ENCODE peak calls at places on chromosomes 2 and 18, in nine cellular contexts. W is GM23338; C is left ventricle myocardium superior; F is frontal cortex; U is effector CD4-positive, alpha-beta T cell; V is endothelial cell; H is body of pancreas; G is erythroblast; M is tibial nerve. E is an unnamed sample.

GRCh38 chr2:68040078-68040477 is 22.7 kb downstream of the C1D start:
- DNase-seq in W (no peak), C (no peak), F (no peak), U (no peak), V (no peak), H (no peak), G (no peak), M (no peak), E (no peak)

GRCh38 chr18:13545955-13546354 is 180.4 kb downstream of the FAM210A start:
- DNase-seq in W (no peak), C (no peak), F (no peak), U (no peak), V (no peak), H (no peak), G (no peak), M (no peak), E (no peak)

GRCh38 chr2:109447251-109447661 is 166.5 kb downstream of the SEPTIN10 start:
- DNase-seq in W (no peak), C (no peak), F (no peak), U (no peak), V (no peak), H (no peak), G (no peak), M (no peak), E (no peak)

GRCh38 chr2:75528221-75528977 is 32.3 kb downstream of the EVA1A start:
- DNase-seq in W (peak), C (no peak), F (no peak), U (no peak), V (no peak), H (no peak), G (no peak), M (no peak), E (no peak)

GRCh38 chr2:239296020-239296932 is 104.5 kb downstream of the HDAC4 start:
- DNase-seq in W (no peak), C (no peak), F (no peak), U (no peak), V (no peak), H (no peak), G (no peak), M (peak), E (no peak)

GRCh38 chr2:9251154-9252001 is 44.8 kb downstream of the ASAP2 start:
- DNase-seq in W (no peak), C (no peak), F (no peak), U (no peak), V (no peak), H (no peak), G (no peak), M (no peak), E (no peak)

GRCh38 chr2:240856151-240856980 is 12.3 kb upstream of the AGXT start:
- DNase-seq in W (peak), C (no peak), F (no peak), U (no peak), V (no peak), H (no peak), G (no peak), M (no peak), E (no peak)

GRCh38 chr2:37653805-37654378 is 17.6 kb downstream of the CDC42EP3 start:
- DNase-seq in W (no peak), C (peak), F (no peak), U (no peak), V (peak), H (peak), G (no peak), M (no peak), E (no peak)

GRCh38 chr2:70087703-70088507 is 628 bp downstream of the PCBP1 start:
- DNase-seq in W (peak), C (peak), F (peak), U (no peak), V (peak), H (peak), G (peak), M (no peak), E (no peak)

GRCh38 chr2:34838408-34838807 is 1239.3 kb upstream of the FAM98A start:
- DNase-seq in W (no peak), C (no peak), F (no peak), U (no peak), V (no peak), H (no peak), G (no peak), M (no peak), E (no peak)

GRCh38 chr2:25672500-25673169 is 742 bp downstream of the DTNB start:
- DNase-seq in W (peak), C (peak), F (no peak), U (peak), V (peak), H (peak), G (peak), M (no peak), E (peak)

GRCh38 chr18:63528863-63529492 is 13.2 kb upstream of the SERPINB12 start:
- DNase-seq in W (no peak), C (no peak), F (no peak), U (no peak), V (no peak), H (peak), G (no peak), M (no peak), E (no peak)

GRCh38 chr18:41771971-41772370 is 183.1 kb upstream of the PIK3C3 start:
- DNase-seq in W (no peak), C (no peak), F (no peak), U (no peak), V (no peak), H (no peak), G (no peak), M (no peak), E (no peak)

GRCh38 chr2:220006152-220006551 is 378.7 kb downstream of the SLC4A3 start:
- DNase-seq in W (no peak), C (no peak), F (no peak), U (no peak), V (no peak), H (peak), G (no peak), M (no peak), E (no peak)

GRCh38 chr2:74982581-74982980 is 24.1 kb downstream of the POLE4 start:
- DNase-seq in W (no peak), C (no peak), F (peak), U (no peak), V (no peak), H (no peak), G (peak), M (no peak), E (no peak)

GRCh38 chr2:3585239-3586109 is 9.4 kb upstream of the COLEC11 start:
- DNase-seq in W (no peak), C (peak), F (peak), U (no peak), V (no peak), H (peak), G (peak), M (peak), E (no peak)

GRCh38 chr2:27442282-27442980 is at the start of gene KRTCAP3:
- DNase-seq in W (peak), C (peak), F (no peak), U (peak), V (peak), H (peak), G (peak), M (no peak), E (peak)

GRCh38 chr2:235366390-235366789 is 127.5 kb upstream of the AGAP1 start:
- DNase-seq in W (no peak), C (no peak), F (no peak), U (no peak), V (no peak), H (no peak), G (no peak), M (no peak), E (no peak)

GRCh38 chr2:240234503-240234951 is 94.1 kb upstream of the OTOS start:
- DNase-seq in W (no peak), C (peak), F (no peak), U (no peak), V (no peak), H (no peak), G (no peak), M (no peak), E (no peak)

GRCh38 chr2:46098606-46099005 is 198.6 kb upstream of the EPAS1 start:
- DNase-seq in W (no peak), C (no peak), F (no peak), U (no peak), V (no peak), H (no peak), G (no peak), M (no peak), E (no peak)

GRCh38 chr18:457533-457932 is 43.0 kb downstream of the COLEC12 start:
- DNase-seq in W (no peak), C (no peak), F (no peak), U (no peak), V (no peak), H (no peak), G (no peak), M (no peak), E (no peak)

GRCh38 chr2:114222331-114222730 is 220.1 kb upstream of the DPP10 start:
- DNase-seq in W (no peak), C (no peak), F (no peak), U (no peak), V (no peak), H (no peak), G (no peak), M (no peak), E (no peak)

GRCh38 chr18:63603772-63604171 is 16.6 kb downstream of the SERPINB13 start:
- DNase-seq in W (no peak), C (no peak), F (no peak), U (no peak), V (no peak), H (no peak), G (no peak), M (no peak), E (no peak)

GRCh38 chr2:854460-854859 is 96.2 kb upstream of the SNTG2 start:
- DNase-seq in W (peak), C (peak), F (no peak), U (peak), V (peak), H (peak), G (peak), M (no peak), E (no peak)

GRCh38 chr2:86290596-86291327 is 46.7 kb downstream of the REEP1 start:
- DNase-seq in W (no peak), C (no peak), F (no peak), U (no peak), V (no peak), H (no peak), G (no peak), M (no peak), E (no peak)

GRCh38 chr2:142893241-142893640 is 15.8 kb downstream of the KYNU start:
- DNase-seq in W (no peak), C (no peak), F (no peak), U (no peak), V (no peak), H (no peak), G (no peak), M (no peak), E (no peak)

GRCh38 chr2:6089474-6089873 is 397.3 kb downstream of the SOX11 start:
- DNase-seq in W (no peak), C (no peak), F (no peak), U (no peak), V (no peak), H (no peak), G (no peak), M (no peak), E (no peak)

GRCh38 chr2:202178342-202178958 is 59.9 kb downstream of the SUMO1 start:
- DNase-seq in W (peak), C (no peak), F (peak), U (peak), V (peak), H (peak), G (peak), M (peak), E (peak)

GRCh38 chr2:43942001-43942400 is 53.8 kb downstream of the LRPPRC start:
- DNase-seq in W (peak), C (no peak), F (no peak), U (no peak), V (no peak), H (no peak), G (no peak), M (no peak), E (no peak)

GRCh38 chr2:121075006-121075545 is 209.9 kb downstream of the TFCP2L1 start:
- DNase-seq in W (peak), C (no peak), F (peak), U (no peak), V (no peak), H (peak), G (peak), M (no peak), E (no peak)

GRCh38 chr2:20196053-20196880 is 28.7 kb downstream of the SDC1 start:
- DNase-seq in W (no peak), C (no peak), F (no peak), U (no peak), V (no peak), H (peak), G (no peak), M (no peak), E (no peak)

GRCh38 chr18:47832348-47832747 is 98.1 kb downstream of the SMAD2 start:
- DNase-seq in W (no peak), C (no peak), F (no peak), U (no peak), V (no peak), H (no peak), G (no peak), M (no peak), E (no peak)

GRCh38 chr2:223052710-223053261 is 796 bp downstream of the KCNE4 start:
- DNase-seq in W (no peak), C (peak), F (no peak), U (no peak), V (no peak), H (no peak), G (no peak), M (no peak), E (no peak)

GRCh38 chr2:240831594-240832204 is 11.7 kb upstream of the KIF1A start:
- DNase-seq in W (peak), C (no peak), F (no peak), U (no peak), V (no peak), H (no peak), G (no peak), M (no peak), E (no peak)

GRCh38 chr18:8771930-8772329 is 66.6 kb downstream of the MTCL1 start:
- DNase-seq in W (no peak), C (peak), F (no peak), U (no peak), V (no peak), H (peak), G (no peak), M (no peak), E (no peak)

GRCh38 chr2:181784556-181784955 is 104.2 kb upstream of the NEUROD1 start:
- DNase-seq in W (no peak), C (no peak), F (no peak), U (no peak), V (no peak), H (no peak), G (no peak), M (no peak), E (no peak)

GRCh38 chr2:188369365-188369764 is 77.7 kb downstream of the GULP1 start:
- DNase-seq in W (peak), C (no peak), F (peak), U (no peak), V (peak), H (peak), G (peak), M (no peak), E (no peak)